ENCODE peak calls at places on chromosomes 2 and 18, in nine cellular contexts. One of them, this sample, is unnamed.

GRCh38 chr2:18611604-18612003 is 22.2 kb upstream of the NT5C1B start:
- DNase-seq in GM23338: no peak
- DNase-seq in GM04503: no peak
- DNase-seq in ELR: no peak
- DNase-seq in CD4-positive, CD25-positive, alpha-beta regulatory T cell: no peak
- DNase-seq in mesothelial cell of epicardium: no peak
- DNase-seq in cerebellum: no peak
- DNase-seq in fibroblast of pulmonary artery: no peak
- DNase-seq in naive B cell: no peak
- DNase-seq in this sample: no peak

GRCh38 chr2:73982140-73982617 is 2.5 kb upstream of the TET3 start:
- DNase-seq in fibroblast of pulmonary artery: peak
- DNase-seq in CD4-positive, CD25-positive, alpha-beta regulatory T cell: no peak
- DNase-seq in cerebellum: no peak
- DNase-seq in ELR: peak
- DNase-seq in GM23338: no peak
- DNase-seq in GM04503: no peak
- DNase-seq in mesothelial cell of epicardium: no peak
- DNase-seq in naive B cell: no peak
- DNase-seq in this sample: no peak

GRCh38 chr2:168369087-168369486 is 87.0 kb upstream of the CERS6 start:
- DNase-seq in cerebellum: no peak
- DNase-seq in GM04503: no peak
- DNase-seq in GM23338: no peak
- DNase-seq in naive B cell: no peak
- DNase-seq in CD4-positive, CD25-positive, alpha-beta regulatory T cell: no peak
- DNase-seq in ELR: no peak
- DNase-seq in mesothelial cell of epicardium: no peak
- DNase-seq in fibroblast of pulmonary artery: no peak
- DNase-seq in this sample: no peak

GRCh38 chr2:14909795-14910194 is 277.3 kb downstream of the LRATD1 start:
- DNase-seq in mesothelial cell of epicardium: no peak
- DNase-seq in ELR: no peak
- DNase-seq in GM23338: no peak
- DNase-seq in GM04503: no peak
- DNase-seq in cerebellum: no peak
- DNase-seq in fibroblast of pulmonary artery: no peak
- DNase-seq in CD4-positive, CD25-positive, alpha-beta regulatory T cell: no peak
- DNase-seq in naive B cell: no peak
- DNase-seq in this sample: no peak

GRCh38 chr2:189293164-189293563 is 113.6 kb upstream of the COL5A2 start:
- DNase-seq in GM23338: no peak
- DNase-seq in CD4-positive, CD25-positive, alpha-beta regulatory T cell: no peak
- DNase-seq in GM04503: peak
- DNase-seq in cerebellum: no peak
- DNase-seq in fibroblast of pulmonary artery: peak
- DNase-seq in naive B cell: no peak
- DNase-seq in ELR: peak
- DNase-seq in mesothelial cell of epicardium: no peak
- DNase-seq in this sample: no peak

GRCh38 chr2:3229221-3229620 is 148.4 kb downstream of the EIPR1 start:
- DNase-seq in CD4-positive, CD25-positive, alpha-beta regulatory T cell: no peak
- DNase-seq in ELR: no peak
- DNase-seq in naive B cell: no peak
- DNase-seq in mesothelial cell of epicardium: no peak
- DNase-seq in GM23338: no peak
- DNase-seq in GM04503: peak
- DNase-seq in cerebellum: no peak
- DNase-seq in fibroblast of pulmonary artery: peak
- DNase-seq in this sample: no peak

GRCh38 chr2:188291142-188291616 is 495 bp upstream of the GULP1 start:
- DNase-seq in naive B cell: no peak
- DNase-seq in fibroblast of pulmonary artery: peak
- DNase-seq in ELR: peak
- DNase-seq in mesothelial cell of epicardium: no peak
- DNase-seq in CD4-positive, CD25-positive, alpha-beta regulatory T cell: no peak
- DNase-seq in GM23338: no peak
- DNase-seq in GM04503: no peak
- DNase-seq in cerebellum: no peak
- DNase-seq in this sample: no peak

GRCh38 chr2:239073745-239074530 is 226.1 kb downstream of the TWIST2 start:
- DNase-seq in CD4-positive, CD25-positive, alpha-beta regulatory T cell: no peak
- DNase-seq in fibroblast of pulmonary artery: no peak
- DNase-seq in mesothelial cell of epicardium: no peak
- DNase-seq in GM04503: no peak
- DNase-seq in ELR: no peak
- DNase-seq in GM23338: no peak
- DNase-seq in naive B cell: no peak
- DNase-seq in cerebellum: no peak
- DNase-seq in this sample: no peak

GRCh38 chr2:197777823-197778407 is 7.2 kb downstream of the BOLL start:
- DNase-seq in GM23338: peak
- DNase-seq in CD4-positive, CD25-positive, alpha-beta regulatory T cell: peak
- DNase-seq in fibroblast of pulmonary artery: peak
- DNase-seq in ELR: peak
- DNase-seq in mesothelial cell of epicardium: no peak
- DNase-seq in GM04503: peak
- DNase-seq in cerebellum: peak
- DNase-seq in naive B cell: no peak
- DNase-seq in this sample: peak

GRCh38 chr2:228987441-228988155 is 283.5 kb downstream of the PID1 start:
- DNase-seq in cerebellum: no peak
- DNase-seq in mesothelial cell of epicardium: no peak
- DNase-seq in ELR: peak
- DNase-seq in GM04503: peak
- DNase-seq in CD4-positive, CD25-positive, alpha-beta regulatory T cell: no peak
- DNase-seq in fibroblast of pulmonary artery: no peak
- DNase-seq in GM23338: no peak
- DNase-seq in naive B cell: no peak
- DNase-seq in this sample: no peak

GRCh38 chr2:14925471-14925870 is 293.0 kb downstream of the LRATD1 start:
- DNase-seq in fibroblast of pulmonary artery: no peak
- DNase-seq in cerebellum: no peak
- DNase-seq in mesothelial cell of epicardium: no peak
- DNase-seq in ELR: no peak
- DNase-seq in GM04503: no peak
- DNase-seq in naive B cell: no peak
- DNase-seq in CD4-positive, CD25-positive, alpha-beta regulatory T cell: no peak
- DNase-seq in GM23338: no peak
- DNase-seq in this sample: no peak

GRCh38 chr18:67463829-67464228 is 52.7 kb downstream of the DSEL start:
- DNase-seq in cerebellum: no peak
- DNase-seq in ELR: peak
- DNase-seq in fibroblast of pulmonary artery: no peak
- DNase-seq in CD4-positive, CD25-positive, alpha-beta regulatory T cell: no peak
- DNase-seq in naive B cell: peak
- DNase-seq in GM04503: no peak
- DNase-seq in GM23338: peak
- DNase-seq in mesothelial cell of epicardium: no peak
- DNase-seq in this sample: no peak

GRCh38 chr18:72811047-72811446 is 56.7 kb downstream of the NETO1 start:
- DNase-seq in mesothelial cell of epicardium: no peak
- DNase-seq in GM23338: no peak
- DNase-seq in naive B cell: no peak
- DNase-seq in GM04503: no peak
- DNase-seq in cerebellum: no peak
- DNase-seq in CD4-positive, CD25-positive, alpha-beta regulatory T cell: no peak
- DNase-seq in ELR: no peak
- DNase-seq in fibroblast of pulmonary artery: no peak
- DNase-seq in this sample: no peak

GRCh38 chr2:117170897-117171296 is 643.6 kb upstream of the DDX18 start:
- DNase-seq in mesothelial cell of epicardium: no peak
- DNase-seq in GM23338: no peak
- DNase-seq in ELR: no peak
- DNase-seq in CD4-positive, CD25-positive, alpha-beta regulatory T cell: no peak
- DNase-seq in fibroblast of pulmonary artery: no peak
- DNase-seq in cerebellum: no peak
- DNase-seq in GM04503: no peak
- DNase-seq in naive B cell: no peak
- DNase-seq in this sample: no peak

GRCh38 chr2:205484717-205485116 is 197.6 kb upstream of the NRP2 start:
- DNase-seq in GM04503: no peak
- DNase-seq in cerebellum: no peak
- DNase-seq in CD4-positive, CD25-positive, alpha-beta regulatory T cell: no peak
- DNase-seq in fibroblast of pulmonary artery: no peak
- DNase-seq in mesothelial cell of epicardium: no peak
- DNase-seq in naive B cell: no peak
- DNase-seq in GM23338: no peak
- DNase-seq in ELR: no peak
- DNase-seq in this sample: no peak

GRCh38 chr2:102891261-102891660 is 129.4 kb downstream of the TMEM182 start:
- DNase-seq in naive B cell: no peak
- DNase-seq in cerebellum: no peak
- DNase-seq in GM23338: no peak
- DNase-seq in GM04503: peak
- DNase-seq in fibroblast of pulmonary artery: no peak
- DNase-seq in ELR: no peak
- DNase-seq in mesothelial cell of epicardium: no peak
- DNase-seq in CD4-positive, CD25-positive, alpha-beta regulatory T cell: no peak
- DNase-seq in this sample: no peak

GRCh38 chr2:216680951-216681629 is 14.3 kb downstream of the IGFBP5 start:
- DNase-seq in GM04503: no peak
- DNase-seq in naive B cell: no peak
- DNase-seq in fibroblast of pulmonary artery: no peak
- DNase-seq in CD4-positive, CD25-positive, alpha-beta regulatory T cell: no peak
- DNase-seq in ELR: no peak
- DNase-seq in mesothelial cell of epicardium: no peak
- DNase-seq in cerebellum: no peak
- DNase-seq in GM23338: no peak
- DNase-seq in this sample: no peak

GRCh38 chr18:650428-650858 is 7.0 kb upstream of the TYMS start:
- DNase-seq in mesothelial cell of epicardium: no peak
- DNase-seq in fibroblast of pulmonary artery: no peak
- DNase-seq in GM04503: no peak
- DNase-seq in naive B cell: peak
- DNase-seq in cerebellum: no peak
- DNase-seq in GM23338: no peak
- DNase-seq in CD4-positive, CD25-positive, alpha-beta regulatory T cell: no peak
- DNase-seq in ELR: no peak
- DNase-seq in this sample: peak

GRCh38 chr2:49175831-49176230 is 21.5 kb upstream of the FSHR start:
- DNase-seq in GM04503: no peak
- DNase-seq in naive B cell: no peak
- DNase-seq in ELR: no peak
- DNase-seq in fibroblast of pulmonary artery: no peak
- DNase-seq in CD4-positive, CD25-positive, alpha-beta regulatory T cell: no peak
- DNase-seq in cerebellum: no peak
- DNase-seq in GM23338: no peak
- DNase-seq in mesothelial cell of epicardium: no peak
- DNase-seq in this sample: no peak

GRCh38 chr2:180707867-180708205 is 272.6 kb upstream of the UBE2E3 start:
- DNase-seq in naive B cell: no peak
- DNase-seq in GM04503: peak
- DNase-seq in cerebellum: peak
- DNase-seq in ELR: peak
- DNase-seq in GM23338: no peak
- DNase-seq in CD4-positive, CD25-positive, alpha-beta regulatory T cell: no peak
- DNase-seq in mesothelial cell of epicardium: no peak
- DNase-seq in fibroblast of pulmonary artery: peak
- DNase-seq in this sample: no peak

GRCh38 chr2:122478773-122479172 is 723.3 kb downstream of the TSN start:
- DNase-seq in GM04503: peak
- DNase-seq in ELR: no peak
- DNase-seq in fibroblast of pulmonary artery: peak
- DNase-seq in naive B cell: no peak
- DNase-seq in GM23338: no peak
- DNase-seq in mesothelial cell of epicardium: no peak
- DNase-seq in CD4-positive, CD25-positive, alpha-beta regulatory T cell: no peak
- DNase-seq in cerebellum: no peak
- DNase-seq in this sample: no peak

GRCh38 chr2:190415794-190416729 is 7.9 kb downstream of the MFSD6 start:
- DNase-seq in naive B cell: no peak
- DNase-seq in cerebellum: no peak
- DNase-seq in GM04503: no peak
- DNase-seq in CD4-positive, CD25-positive, alpha-beta regulatory T cell: peak
- DNase-seq in GM23338: no peak
- DNase-seq in fibroblast of pulmonary artery: no peak
- DNase-seq in mesothelial cell of epicardium: no peak
- DNase-seq in ELR: no peak
- DNase-seq in this sample: no peak

GRCh38 chr2:43075906-43076585 is 150.4 kb downstream of the ZFP36L2 start:
- DNase-seq in mesothelial cell of epicardium: no peak
- DNase-seq in cerebellum: no peak
- DNase-seq in naive B cell: no peak
- DNase-seq in GM04503: no peak
- DNase-seq in GM23338: no peak
- DNase-seq in fibroblast of pulmonary artery: peak
- DNase-seq in CD4-positive, CD25-positive, alpha-beta regulatory T cell: no peak
- DNase-seq in ELR: peak
- DNase-seq in this sample: no peak

GRCh38 chr18:70072678-70073077 is 125.0 kb upstream of the CD226 start:
- DNase-seq in naive B cell: no peak
- DNase-seq in ELR: peak
- DNase-seq in mesothelial cell of epicardium: no peak
- DNase-seq in cerebellum: no peak
- DNase-seq in CD4-positive, CD25-positive, alpha-beta regulatory T cell: no peak
- DNase-seq in GM04503: peak
- DNase-seq in GM23338: no peak
- DNase-seq in fibroblast of pulmonary artery: peak
- DNase-seq in this sample: no peak

GRCh38 chr2:62147610-62148301 is 48.2 kb upstream of the B3GNT2 start:
- DNase-seq in GM23338: no peak
- DNase-seq in mesothelial cell of epicardium: no peak
- DNase-seq in cerebellum: no peak
- DNase-seq in naive B cell: no peak
- DNase-seq in ELR: peak
- DNase-seq in GM04503: peak
- DNase-seq in fibroblast of pulmonary artery: peak
- DNase-seq in CD4-positive, CD25-positive, alpha-beta regulatory T cell: no peak
- DNase-seq in this sample: no peak

GRCh38 chr2:22481507-22482217 is 903.3 kb upstream of the KLHL29 start:
- DNase-seq in fibroblast of pulmonary artery: no peak
- DNase-seq in CD4-positive, CD25-positive, alpha-beta regulatory T cell: no peak
- DNase-seq in GM04503: no peak
- DNase-seq in naive B cell: no peak
- DNase-seq in mesothelial cell of epicardium: no peak
- DNase-seq in GM23338: no peak
- DNase-seq in ELR: no peak
- DNase-seq in cerebellum: no peak
- DNase-seq in this sample: no peak

GRCh38 chr2:30235008-30235655 is 3.8 kb downstream of the LBH start:
- DNase-seq in naive B cell: no peak
- DNase-seq in cerebellum: no peak
- DNase-seq in mesothelial cell of epicardium: no peak
- DNase-seq in GM04503: no peak
- DNase-seq in GM23338: no peak
- DNase-seq in ELR: peak
- DNase-seq in CD4-positive, CD25-positive, alpha-beta regulatory T cell: no peak
- DNase-seq in fibroblast of pulmonary artery: no peak
- DNase-seq in this sample: no peak

GRCh38 chr2:69985684-69986083 is 24.3 kb upstream of the ASPRV1 start:
- DNase-seq in CD4-positive, CD25-positive, alpha-beta regulatory T cell: no peak
- DNase-seq in fibroblast of pulmonary artery: peak
- DNase-seq in mesothelial cell of epicardium: no peak
- DNase-seq in GM04503: no peak
- DNase-seq in ELR: no peak
- DNase-seq in GM23338: no peak
- DNase-seq in cerebellum: no peak
- DNase-seq in naive B cell: no peak
- DNase-seq in this sample: no peak

GRCh38 chr2:230416061-230416721 is at the start of gene SP100:
- DNase-seq in ELR: peak
- DNase-seq in GM04503: peak
- DNase-seq in cerebellum: no peak
- DNase-seq in CD4-positive, CD25-positive, alpha-beta regulatory T cell: peak
- DNase-seq in GM23338: peak
- DNase-seq in naive B cell: peak
- DNase-seq in fibroblast of pulmonary artery: peak
- DNase-seq in mesothelial cell of epicardium: no peak
- DNase-seq in this sample: peak

GRCh38 chr2:168401048-168401556 is 55.0 kb upstream of the CERS6 start:
- DNase-seq in GM23338: no peak
- DNase-seq in naive B cell: no peak
- DNase-seq in GM04503: no peak
- DNase-seq in mesothelial cell of epicardium: no peak
- DNase-seq in ELR: no peak
- DNase-seq in CD4-positive, CD25-positive, alpha-beta regulatory T cell: no peak
- DNase-seq in fibroblast of pulmonary artery: no peak
- DNase-seq in cerebellum: no peak
- DNase-seq in this sample: no peak

This sample was measured in OCI-LY7.